ENCODE peak calls at places on chromosomes 5 and 9, in five cellular contexts. One of them, this sample, is unnamed.
A peak's percentile ranks its signal among the peaks of the same experiment; 100 is the strongest.

GRCh38 chr5:141050622-141051525 is at the start of gene PCDHB1:
- DNase-seq in A549: no peak
- DNase-seq in transverse colon: no peak
- DNase-seq in HCT116: no peak
- DNase-seq in H54: no peak
- DNase-seq in this sample: no peak

GRCh38 chr5:131264453-131265200 is 774 bp downstream of the CDC42SE2 start:
- DNase-seq in A549: no peak
- DNase-seq in transverse colon: peak; percentile 46
- DNase-seq in HCT116: no peak
- DNase-seq in H54: no peak
- DNase-seq in this sample: no peak

GRCh38 chr9:136280535-136281315 is 23.2 kb downstream of the CCDC187 start:
- DNase-seq in A549: no peak
- DNase-seq in transverse colon: no peak
- DNase-seq in HCT116: no peak
- DNase-seq in H54: no peak
- DNase-seq in this sample: no peak

GRCh38 chr9:114003756-114004155 is 74.3 kb downstream of the AMBP start:
- DNase-seq in A549: no peak
- DNase-seq in transverse colon: no peak
- DNase-seq in HCT116: no peak
- DNase-seq in H54: no peak
- DNase-seq in this sample: no peak

GRCh38 chr5:68239485-68239884 is 23.9 kb downstream of the PIK3R1 start:
- DNase-seq in A549: no peak
- DNase-seq in transverse colon: peak; percentile 77
- DNase-seq in HCT116: no peak
- DNase-seq in H54: peak; percentile 14
- DNase-seq in this sample: peak; percentile 13

GRCh38 chr9:15349892-15350761 is 43.1 kb upstream of the TTC39B start:
- DNase-seq in A549: peak; percentile 38
- DNase-seq in transverse colon: peak; percentile 67
- DNase-seq in HCT116: no peak
- DNase-seq in H54: peak; percentile 12
- DNase-seq in this sample: no peak

GRCh38 chr5:61919920-61920319 is 386.1 kb upstream of the KIF2A start:
- DNase-seq in A549: no peak
- DNase-seq in transverse colon: no peak
- DNase-seq in HCT116: no peak
- DNase-seq in H54: no peak
- DNase-seq in this sample: no peak

GRCh38 chr9:98260635-98261034 is 5.2 kb upstream of the TBC1D2 start:
- DNase-seq in A549: no peak
- DNase-seq in transverse colon: no peak
- DNase-seq in HCT116: no peak
- DNase-seq in H54: no peak
- DNase-seq in this sample: no peak

GRCh38 chr9:134617246-134617645 is 24.4 kb upstream of the COL5A1 start:
- DNase-seq in A549: no peak
- DNase-seq in transverse colon: no peak
- DNase-seq in HCT116: no peak
- DNase-seq in H54: no peak
- DNase-seq in this sample: no peak

GRCh38 chr5:132369471-132370240 is at the start of gene SLC22A5:
- DNase-seq in A549: peak; percentile 62
- DNase-seq in transverse colon: peak; percentile 88
- DNase-seq in HCT116: peak; percentile 42
- DNase-seq in H54: peak; percentile 44
- DNase-seq in this sample: peak; percentile 75

GRCh38 chr9:125744616-125745387 is 2.4 kb upstream of the PBX3 start:
- DNase-seq in A549: no peak
- DNase-seq in transverse colon: no peak
- DNase-seq in HCT116: no peak
- DNase-seq in H54: peak; percentile 78
- DNase-seq in this sample: no peak

GRCh38 chr9:99004717-99005460 is 61.2 kb downstream of the COL15A1 start:
- DNase-seq in A549: no peak
- DNase-seq in transverse colon: no peak
- DNase-seq in HCT116: no peak
- DNase-seq in H54: no peak
- DNase-seq in this sample: no peak

GRCh38 chr5:124996764-124997077 is 250.3 kb upstream of the ZNF608 start:
- DNase-seq in A549: no peak
- DNase-seq in transverse colon: no peak
- DNase-seq in HCT116: no peak
- DNase-seq in H54: no peak
- DNase-seq in this sample: no peak

GRCh38 chr5:66814146-66814991 is 218.2 kb downstream of the MAST4 start:
- DNase-seq in A549: peak; percentile 59
- DNase-seq in transverse colon: peak; percentile 37
- DNase-seq in HCT116: peak; percentile 28
- DNase-seq in H54: peak; percentile 15
- DNase-seq in this sample: peak; percentile 9

GRCh38 chr9:123036886-123037540 is 3.5 kb downstream of the GPR21 start:
- DNase-seq in A549: no peak
- DNase-seq in transverse colon: no peak
- DNase-seq in HCT116: no peak
- DNase-seq in H54: no peak
- DNase-seq in this sample: no peak

GRCh38 chr9:122191519-122191918 is 31.8 kb downstream of the MORN5 start:
- DNase-seq in A549: no peak
- DNase-seq in transverse colon: no peak
- DNase-seq in HCT116: no peak
- DNase-seq in H54: no peak
- DNase-seq in this sample: no peak

GRCh38 chr5:137091473-137091872 is 407.7 kb downstream of the SPOCK1 start:
- DNase-seq in A549: no peak
- DNase-seq in transverse colon: no peak
- DNase-seq in HCT116: no peak
- DNase-seq in H54: no peak
- DNase-seq in this sample: no peak

GRCh38 chr9:83247732-83248131 is 184.8 kb upstream of the RASEF start:
- DNase-seq in A549: no peak
- DNase-seq in transverse colon: no peak
- DNase-seq in HCT116: no peak
- DNase-seq in H54: no peak
- DNase-seq in this sample: no peak

GRCh38 chr5:56850423-56850822 is 35.1 kb downstream of the MAP3K1 start:
- DNase-seq in A549: no peak
- DNase-seq in transverse colon: no peak
- DNase-seq in HCT116: no peak
- DNase-seq in H54: no peak
- DNase-seq in this sample: no peak

GRCh38 chr5:42718591-42718990 is 38.0 kb upstream of the CCDC152 start:
- DNase-seq in A549: no peak
- DNase-seq in transverse colon: no peak
- DNase-seq in HCT116: no peak
- DNase-seq in H54: no peak
- DNase-seq in this sample: no peak

GRCh38 chr5:163354685-163355084 is 82.7 kb upstream of the CCNG1 start:
- DNase-seq in A549: no peak
- DNase-seq in transverse colon: no peak
- DNase-seq in HCT116: no peak
- DNase-seq in H54: no peak
- DNase-seq in this sample: peak; percentile 20

GRCh38 chr5:68304421-68305052 is 89.0 kb downstream of the PIK3R1 start:
- DNase-seq in A549: no peak
- DNase-seq in transverse colon: no peak
- DNase-seq in HCT116: no peak
- DNase-seq in H54: no peak
- DNase-seq in this sample: no peak

GRCh38 chr5:73215891-73216610 is 43.1 kb downstream of the TMEM174 start:
- DNase-seq in A549: peak; percentile 87
- DNase-seq in transverse colon: peak; percentile 83
- DNase-seq in HCT116: peak; percentile 72
- DNase-seq in H54: peak; percentile 81
- DNase-seq in this sample: peak; percentile 75

DNA sequence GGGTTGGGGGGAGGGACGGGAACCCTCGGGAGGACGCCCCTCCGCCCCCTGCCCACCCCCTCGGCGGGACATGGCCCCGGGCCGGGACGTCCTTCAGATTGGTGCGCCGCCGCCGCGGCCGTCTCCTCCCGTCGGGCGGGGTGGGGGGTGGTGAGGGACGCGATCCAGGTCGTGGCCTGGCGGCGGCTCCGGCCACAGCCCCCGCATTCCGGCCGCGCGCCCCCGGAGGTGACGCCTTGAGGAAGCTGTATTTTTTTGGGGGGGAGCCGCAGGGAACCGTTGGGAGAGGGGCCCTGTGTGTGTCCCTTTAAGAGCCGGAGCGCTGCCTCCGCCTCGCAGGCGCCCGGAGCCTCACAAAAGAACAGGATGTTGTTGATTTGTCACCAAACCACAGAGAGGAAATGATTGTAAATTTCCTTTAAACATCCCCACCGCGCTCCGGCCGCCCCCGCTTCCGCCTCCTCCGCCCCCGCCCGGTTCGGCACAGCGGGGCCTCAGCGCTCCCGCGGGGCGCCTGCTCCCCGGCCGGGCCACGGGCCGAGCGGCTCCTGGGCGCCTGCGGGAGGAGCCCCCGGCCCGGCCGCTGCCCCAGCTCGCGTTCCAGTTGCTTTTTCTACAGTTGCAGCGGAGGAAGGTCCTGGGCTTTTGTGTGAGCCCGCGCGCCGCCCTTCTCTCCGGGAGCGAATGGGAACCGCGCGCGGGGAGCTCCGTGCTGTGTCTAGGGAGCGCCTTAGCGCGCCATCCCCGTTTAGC is 32.1 kb upstream of the SPRY4 start:
- DNase-seq in A549: peak; percentile 87
- DNase-seq in transverse colon: peak; percentile 83
- DNase-seq in HCT116: peak; percentile 87
- DNase-seq in H54: peak; percentile 76
- DNase-seq in this sample: peak; percentile 84
- TF ChIP-seq POLR2A in A549: peak; percentile 68
- TF ChIP-seq POLR2A in transverse colon: no peak
- TF ChIP-seq POLR2A in HCT116: no peak
- TF ChIP-seq POLR2A in H54: peak; percentile 49
- TF ChIP-seq POLR2A in this sample: peak; percentile 66

DNA sequence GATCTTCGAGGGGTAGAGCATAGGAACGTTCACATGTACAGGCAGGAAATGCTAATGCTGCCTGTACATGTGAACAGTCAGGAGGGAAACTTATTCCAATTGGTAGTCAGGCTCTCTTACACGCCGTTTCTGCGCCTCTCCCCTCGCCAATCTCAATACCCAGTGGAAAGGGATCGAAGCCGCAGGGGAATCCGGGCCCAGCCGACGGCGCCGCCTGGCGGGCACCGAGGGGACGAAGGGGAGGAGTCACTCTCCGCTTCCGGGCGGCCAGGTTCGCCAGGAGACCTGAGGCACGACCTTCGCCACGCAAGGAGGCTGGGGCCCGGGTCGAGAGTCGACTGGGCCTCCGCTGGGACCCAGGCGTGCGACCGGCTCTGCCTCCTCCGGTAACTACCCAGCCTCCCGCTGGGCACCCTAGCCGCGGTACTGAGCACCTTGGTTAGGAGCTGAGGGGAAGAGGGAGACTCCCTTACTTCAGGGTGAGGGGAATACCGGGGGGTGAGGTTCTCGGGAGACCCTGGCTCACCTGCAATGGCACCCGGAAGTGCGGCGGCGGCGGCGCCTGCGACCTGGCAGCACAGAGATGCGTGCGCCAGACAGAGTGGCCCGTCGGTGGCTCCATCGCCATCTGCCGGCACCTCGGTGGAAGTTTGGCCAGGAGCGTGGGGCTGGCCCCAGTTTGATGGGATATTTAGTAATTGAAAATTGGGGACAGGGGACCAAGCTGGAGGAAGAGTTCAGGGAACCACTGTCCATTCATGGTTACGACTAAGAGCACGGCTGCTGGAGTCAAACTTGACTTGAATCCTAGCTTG is at the start of gene PIGO:
- DNase-seq in A549: peak; percentile 89
- DNase-seq in transverse colon: peak; percentile 93
- DNase-seq in HCT116: peak; percentile 81
- DNase-seq in H54: peak; percentile 61
- DNase-seq in this sample: peak; percentile 89
- TF ChIP-seq POLR2A in A549: peak; percentile 71
- TF ChIP-seq POLR2A in transverse colon: peak; percentile 86
- TF ChIP-seq POLR2A in HCT116: no peak
- TF ChIP-seq POLR2A in H54: no peak
- TF ChIP-seq POLR2A in this sample: peak; percentile 91

DNA sequence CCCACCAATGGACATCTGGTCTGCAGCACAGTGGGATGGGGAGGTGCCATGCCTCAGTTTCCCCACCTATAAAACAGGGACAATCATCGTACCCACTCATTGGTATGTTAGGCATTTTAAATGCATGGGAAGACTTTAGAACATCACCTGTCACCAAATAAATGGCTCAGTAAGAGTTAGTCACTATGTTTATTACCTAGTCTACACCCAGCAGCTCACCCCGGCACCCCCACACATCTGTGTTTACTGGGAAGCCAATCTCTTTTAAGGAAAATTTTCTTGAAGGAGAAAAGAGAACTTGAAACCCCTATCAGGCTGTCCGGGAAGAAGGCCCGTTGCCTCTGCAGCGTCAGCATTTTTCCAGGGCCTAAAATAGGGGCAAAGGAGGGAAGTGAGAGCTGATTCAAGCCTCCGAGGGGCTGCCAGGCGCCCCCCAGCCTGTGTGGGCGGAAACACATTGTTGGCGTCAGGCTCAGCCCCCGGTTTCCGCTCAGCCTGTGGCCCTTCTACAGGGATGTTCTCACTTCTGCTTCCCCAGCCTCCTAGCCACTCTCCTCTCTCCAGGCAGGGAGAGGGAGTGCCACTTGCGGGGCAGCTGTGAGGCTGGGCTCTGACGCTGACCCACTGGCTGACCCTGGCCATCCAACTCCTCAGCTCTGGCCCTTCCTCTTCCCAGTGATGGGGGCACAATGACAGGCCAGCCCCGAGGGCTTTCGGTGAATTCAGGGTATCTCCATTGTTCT is 4.6 kb downstream of the CSF1R start:
- DNase-seq in A549: no peak
- DNase-seq in transverse colon: peak; percentile 53
- DNase-seq in HCT116: no peak
- DNase-seq in H54: no peak
- DNase-seq in this sample: peak; percentile 56
- TF ChIP-seq POLR2A in A549: no peak
- TF ChIP-seq POLR2A in transverse colon: peak; percentile 28
- TF ChIP-seq POLR2A in HCT116: no peak
- TF ChIP-seq POLR2A in H54: no peak
- TF ChIP-seq POLR2A in this sample: peak; percentile 58

DNA sequence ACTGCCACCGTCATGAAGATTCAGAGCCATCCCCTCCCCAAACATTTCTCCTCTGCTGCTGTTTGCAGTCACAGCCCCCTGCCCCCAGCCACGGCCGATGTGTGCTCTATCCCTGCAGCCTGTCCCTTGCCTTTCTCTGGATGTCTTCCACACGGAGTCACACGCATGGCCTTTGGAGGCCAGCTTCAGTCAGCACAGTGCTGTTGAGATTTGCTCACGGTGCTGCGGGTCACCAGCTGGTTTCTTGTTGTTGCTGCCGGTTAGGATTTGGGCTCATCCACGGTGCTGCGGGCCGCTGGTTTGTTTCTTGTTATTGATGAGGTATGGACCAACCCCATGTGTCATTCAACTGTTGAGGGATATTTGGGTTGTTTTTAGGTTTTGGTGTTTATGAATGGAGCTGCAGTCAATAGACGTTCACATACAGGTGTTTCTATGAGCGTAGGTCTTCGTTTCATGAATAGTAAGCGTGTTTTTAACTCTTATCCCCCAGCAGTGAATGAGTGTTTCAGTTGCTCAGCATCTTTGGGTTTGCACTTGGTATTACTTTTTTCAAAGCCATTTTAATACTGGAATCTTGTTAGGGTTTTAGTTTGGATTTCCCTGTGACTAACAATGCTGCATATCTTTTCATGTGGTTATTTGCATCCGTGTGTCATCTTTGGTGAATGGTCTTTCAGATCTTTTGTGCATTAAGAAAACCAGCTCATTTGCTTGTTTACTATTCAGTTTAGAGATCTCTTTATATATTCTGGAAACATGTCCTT is 57.6 kb downstream of the AHRR start:
- DNase-seq in A549: no peak
- DNase-seq in transverse colon: no peak
- DNase-seq in HCT116: no peak
- DNase-seq in H54: no peak
- DNase-seq in this sample: no peak
- TF ChIP-seq POLR2A in A549: no peak
- TF ChIP-seq POLR2A in transverse colon: no peak
- TF ChIP-seq POLR2A in HCT116: no peak
- TF ChIP-seq POLR2A in H54: no peak
- TF ChIP-seq POLR2A in this sample: no peak

This sample was measured in GM12892.